ENCODE peak calls at places on chromosomes 5 and 9, in seven cellular contexts. B is Caco-2; H is NCI-H510A treated with DMSO at 0.1 percent for 48 hours; O is fibroblast of pulmonary artery; I is IMR-90; Q is stimulated activated CD4-positive, alpha-beta T cell treated with anti-CD3 and anti-CD28 coated beads, Interleukin-1b, Interleukin-23, amount 100 ng/mL, for 24 hours; C is memory B cell. N is an unnamed sample.

GRCh38 chr9:98369066-98369425 is 113.6 kb upstream of the TBC1D2 start:
- DNase-seq in B (no peak), H (no peak), O (no peak), I (no peak), Q (no peak), C (no peak), N (no peak)

GRCh38 chr5:57805732-57806131 is 323.1 kb upstream of the ACTBL2 start:
- DNase-seq in B (no peak), H (no peak), O (no peak), I (peak), Q (no peak), C (no peak), N (no peak)

GRCh38 chr5:67806647-67807046 is 408.9 kb upstream of the PIK3R1 start:
- DNase-seq in B (no peak), H (no peak), O (no peak), I (no peak), Q (no peak), C (no peak), N (no peak)

GRCh38 chr5:9288234-9288633 is 257.6 kb downstream of the SEMA5A start:
- DNase-seq in B (no peak), H (no peak), O (no peak), I (no peak), Q (no peak), C (no peak), N (no peak)

GRCh38 chr9:79390077-79390673 is 181.6 kb upstream of the TLE4 start:
- DNase-seq in B (no peak), H (no peak), O (no peak), I (peak), Q (no peak), C (no peak), N (no peak)

GRCh38 chr9:113479150-113479761 is 15.7 kb downstream of the RGS3 start:
- DNase-seq in B (peak), H (no peak), O (no peak), I (no peak), Q (no peak), C (no peak), N (no peak)

GRCh38 chr5:178186417-178186816 is 754 bp downstream of the GMCL2 start:
- DNase-seq in B (no peak), H (no peak), O (no peak), I (peak), Q (no peak), C (no peak), N (no peak)

GRCh38 chr9:133359420-133360175 is 3.2 kb downstream of the SURF2 start:
- DNase-seq in B (peak), H (no peak), O (no peak), I (no peak), Q (no peak), C (no peak), N (no peak)

GRCh38 chr5:138243794-138244193 is 30.6 kb downstream of the GFRA3 start:
- DNase-seq in B (no peak), H (no peak), O (no peak), I (no peak), Q (no peak), C (no peak), N (no peak)

GRCh38 chr5:113153512-113154097 is 177.0 kb downstream of the DCP2 start:
- DNase-seq in B (no peak), H (no peak), O (no peak), I (peak), Q (no peak), C (no peak), N (no peak)

GRCh38 chr5:157821822-157822622 is 36.9 kb downstream of the CLINT1 start:
- DNase-seq in B (no peak), H (no peak), O (no peak), I (peak), Q (no peak), C (no peak), N (no peak)

GRCh38 chr5:91957671-91958070 is 574.6 kb upstream of the ARRDC3 start:
- DNase-seq in B (no peak), H (no peak), O (peak), I (peak), Q (no peak), C (no peak), N (no peak)

GRCh38 chr9:127854169-127854833 is at the start of gene ENG:
- DNase-seq in B (no peak), H (no peak), O (peak), I (peak), Q (no peak), C (no peak), N (no peak)

GRCh38 chr9:124222918-124223720 is 34.6 kb upstream of the NEK6 start:
- DNase-seq in B (peak), H (peak), O (peak), I (peak), Q (no peak), C (no peak), N (no peak)

GRCh38 chr5:11182441-11183080 is 421.5 kb upstream of the DAP start:
- DNase-seq in B (no peak), H (no peak), O (peak), I (peak), Q (no peak), C (no peak), N (no peak)

GRCh38 chr5:111792659-111793058 is 35.7 kb upstream of the NREP start:
- DNase-seq in B (no peak), H (no peak), O (no peak), I (peak), Q (no peak), C (no peak), N (no peak)

GRCh38 chr9:100428871-100429654 is 2.1 kb downstream of the MSANTD3 start:
- DNase-seq in B (peak), H (no peak), O (peak), I (peak), Q (no peak), C (no peak), N (no peak)

GRCh38 chr9:136511670-136512592 is 29.1 kb upstream of the SEC16A start:
- DNase-seq in B (no peak), H (no peak), O (peak), I (no peak), Q (no peak), C (no peak), N (no peak)

GRCh38 chr9:35933525-35934067 is 24.3 kb downstream of the SPAAR start:
- DNase-seq in B (no peak), H (no peak), O (no peak), I (no peak), Q (no peak), C (no peak), N (no peak)

GRCh38 chr9:18566125-18566524 is 92.2 kb downstream of the ADAMTSL1 start:
- DNase-seq in B (no peak), H (no peak), O (peak), I (peak), Q (no peak), C (no peak), N (no peak)

N was measured in naive thymus-derived CD8-positive, alpha-beta T cell.